ENCODE peak calls at places on chromosomes 11 and 22, in six cellular contexts. J, I, X, Y, M and D are unnamed samples.

GRCh38 chr11:27705873-27706820 is 5.9 kb upstream of the BDNF start:
- DNase-seq in J (peak; percentile 64), I (no peak), X (peak; percentile 42), Y (peak; percentile 52), M (no peak), D (peak; percentile 49)

GRCh38 chr22:45468872-45469572 is 33.7 kb upstream of the FBLN1 start:
- DNase-seq in J (peak; percentile 63), I (no peak), X (peak; percentile 74), Y (no peak), M (no peak), D (no peak)

GRCh38 chr11:27938011-27938410 is 169.9 kb downstream of the KIF18A start:
- DNase-seq in J (peak; percentile 68), I (no peak), X (peak; percentile 15), Y (no peak), M (no peak), D (no peak)

GRCh38 chr11:93559681-93560080 is 16.5 kb upstream of the SMCO4 start:
- DNase-seq in J (no peak), I (no peak), X (no peak), Y (no peak), M (no peak), D (no peak)

GRCh38 chr11:64263021-64263946 is 12.0 kb downstream of the PLCB3 start:
- DNase-seq in J (peak; percentile 56), I (no peak), X (no peak), Y (peak; percentile 84), M (no peak), D (peak; percentile 62)

GRCh38 chr11:35288817-35289541 is 130.4 kb downstream of the SLC1A2 start:
- DNase-seq in J (peak; percentile 80), I (no peak), X (peak; percentile 50), Y (peak; percentile 85), M (no peak), D (no peak)

GRCh38 chr11:68020575-68020974 is 9.9 kb upstream of the NDUFS8 start:
- DNase-seq in J (peak; percentile 35), I (no peak), X (no peak), Y (peak; percentile 56), M (no peak), D (peak; percentile 61)

GRCh38 chr11:131897247-131897646 is 526.8 kb downstream of the NTM start:
- DNase-seq in J (no peak), I (no peak), X (no peak), Y (no peak), M (no peak), D (no peak)

GRCh38 chr11:82927264-82927880 is 25.8 kb downstream of the DDIAS start:
- DNase-seq in J (peak; percentile 64), I (peak; percentile 26), X (peak; percentile 82), Y (peak; percentile 69), M (no peak), D (peak; percentile 54)

GRCh38 chr11:103202048-103202651 is 92.9 kb downstream of the DYNC2H1 start:
- DNase-seq in J (peak; percentile 63), I (peak; percentile 3), X (peak; percentile 48), Y (peak; percentile 58), M (no peak), D (peak; percentile 33)

GRCh38 chr22:38423512-38424503 is 31.2 kb downstream of the KCNJ4 start:
- DNase-seq in J (no peak), I (no peak), X (no peak), Y (no peak), M (no peak), D (no peak)

GRCh38 chr11:88680806-88681205 is 343.3 kb upstream of the CTSC start:
- DNase-seq in J (peak; percentile 6), I (no peak), X (no peak), Y (no peak), M (no peak), D (no peak)

GRCh38 chr11:61803889-61804647 is 11.4 kb downstream of the FEN1 start:
- DNase-seq in J (peak; percentile 49), I (no peak), X (no peak), Y (no peak), M (no peak), D (no peak)

GRCh38 chr22:11627436-11627797 is 3900.6 kb upstream of the OR11H1 start:
- DNase-seq in J (no peak), I (no peak), X (no peak), Y (no peak), M (no peak), D (no peak)

GRCh38 chr22:29016067-29016938 is 45.3 kb downstream of the C22orf31 start:
- DNase-seq in J (no peak), I (no peak), X (no peak), Y (no peak), M (no peak), D (no peak)

GRCh38 chr11:117572671-117573070 is 224.3 kb downstream of the DSCAML1 start:
- DNase-seq in J (no peak), I (no peak), X (no peak), Y (no peak), M (no peak), D (peak; percentile 50)

GRCh38 chr11:122772945-122773344 is 65.4 kb upstream of the CRTAM start:
- DNase-seq in J (peak; percentile 69), I (no peak), X (no peak), Y (peak; percentile 26), M (no peak), D (no peak)

GRCh38 chr11:58912124-58912523 is 27.2 kb upstream of the GLYATL1 start:
- DNase-seq in J (peak; percentile 43), I (no peak), X (no peak), Y (no peak), M (no peak), D (no peak)

GRCh38 chr11:17556999-17557398 is 9.9 kb downstream of the OTOG start:
- DNase-seq in J (no peak), I (no peak), X (no peak), Y (no peak), M (no peak), D (no peak)

GRCh38 chr11:13669544-13670488 is 1.3 kb downstream of the FAR1 start:
- DNase-seq in J (no peak), I (no peak), X (peak; percentile 57), Y (peak; percentile 51), M (no peak), D (no peak)

GRCh38 chr11:128687321-128687720 is 6.6 kb upstream of the FLI1 start:
- DNase-seq in J (no peak), I (no peak), X (no peak), Y (peak; percentile 50), M (no peak), D (peak; percentile 58)

GRCh38 chr11:110106713-110107274 is 13.6 kb downstream of the ZC3H12C start:
- DNase-seq in J (no peak), I (no peak), X (no peak), Y (no peak), M (no peak), D (no peak)

GRCh38 chr22:25492950-25493790 is 71.3 kb upstream of the GRK3 start:
- DNase-seq in J (no peak), I (no peak), X (no peak), Y (no peak), M (no peak), D (no peak)

GRCh38 chr11:33690290-33691050 is 10.2 kb downstream of the C11orf91 start:
- DNase-seq in J (peak; percentile 99), I (no peak), X (peak; percentile 95), Y (peak; percentile 95), M (no peak), D (no peak)

GRCh38 chr11:67691149-67691548 is 16.7 kb upstream of the ALDH3B2 start:
- DNase-seq in J (no peak), I (no peak), X (peak; percentile 30), Y (no peak), M (no peak), D (peak; percentile 39)

GRCh38 chr11:117673561-117673960 is 123.5 kb downstream of the DSCAML1 start:
- DNase-seq in J (no peak), I (no peak), X (no peak), Y (no peak), M (no peak), D (no peak)

GRCh38 chr11:19844806-19845205 is 132.2 kb downstream of the NAV2 start:
- DNase-seq in J (no peak), I (no peak), X (no peak), Y (no peak), M (no peak), D (no peak)
- H3K4ac ChIP-seq in J (no peak overlapping the region), I (no peak overlapping the region), X (no peak overlapping the region), Y (no peak overlapping the region), M (no peak overlapping the region), D (no peak overlapping the region)

DNA sequence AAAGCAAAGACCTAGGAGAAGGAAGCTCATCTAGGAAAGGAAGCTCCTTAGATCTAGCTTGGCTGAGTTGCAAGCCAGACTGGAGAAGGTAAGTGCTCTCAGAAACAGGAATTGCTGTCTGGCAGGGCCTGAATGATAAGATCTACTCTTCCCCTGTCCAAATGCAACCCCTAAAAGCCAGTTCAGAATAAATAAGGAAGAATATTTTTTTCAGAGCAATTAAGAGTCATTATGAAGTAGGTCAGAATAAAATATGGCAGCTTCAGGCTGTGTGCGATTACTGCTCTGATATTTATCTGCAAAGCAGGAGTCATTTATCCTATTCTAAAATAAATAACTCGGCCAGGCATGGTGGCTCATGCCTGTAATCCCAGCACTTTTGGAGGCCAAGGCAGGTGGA is 82.1 kb downstream of the PIWIL4 start:
- DNase-seq in J (no peak), I (no peak), X (no peak), Y (no peak), M (no peak), D (peak; percentile 70)
- H3K4me3 ChIP-seq in J (no peak overlapping the region), I (no peak overlapping the region), X (no peak overlapping the region), Y (no peak overlapping the region), M (no peak overlapping the region), D (no peak overlapping the region)

GRCh38 chr11:32436751-32437405 is 1.5 kb upstream of the WT1 start:
- DNase-seq in J (no peak), I (no peak), X (no peak), Y (no peak), M (no peak), D (peak; percentile 51)
- H3K4me2 ChIP-seq in J (no peak overlapping the region), I (no peak overlapping the region), X (peak overlapping the region; percentile 27), Y (no peak overlapping the region), M (peak overlapping the region; percentile 81), D (peak overlapping the region; percentile 84)

DNA sequence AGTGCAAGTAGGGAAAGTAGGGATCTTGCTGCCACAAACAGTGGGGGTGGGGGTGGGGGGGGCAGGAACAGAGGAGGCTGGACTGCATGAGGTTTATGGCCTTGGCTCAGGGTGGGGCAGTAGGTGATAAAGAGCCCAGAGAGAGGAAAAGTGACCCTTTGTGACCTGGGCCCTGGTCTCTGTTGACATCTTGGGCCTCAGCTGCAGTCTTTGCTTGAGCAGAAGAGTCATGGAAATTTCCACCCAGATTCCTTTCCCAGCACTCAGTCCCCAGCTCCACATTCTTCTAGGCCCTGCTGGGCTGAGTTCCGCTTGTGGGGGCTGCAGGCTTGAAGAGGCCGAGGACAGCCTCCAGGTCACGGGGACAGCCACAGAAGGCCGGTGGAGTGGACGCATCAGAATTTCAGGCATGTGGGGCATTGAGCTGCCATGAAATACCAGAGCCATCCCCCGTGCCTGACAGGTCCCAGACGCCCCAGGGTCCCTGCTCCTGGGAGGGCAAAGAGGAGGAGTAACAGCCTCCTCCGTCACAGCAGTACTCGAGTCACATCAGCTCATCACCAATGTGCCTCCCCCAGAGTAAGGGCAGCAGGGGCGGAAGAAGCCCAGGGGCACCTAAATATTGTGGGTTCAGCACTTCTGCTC is 9.7 kb upstream of the MALAT1 start:
- DNase-seq in J (peak; percentile 90), I (peak; percentile 88), X (peak; percentile 99), Y (peak; percentile 98), M (no peak), D (peak; percentile 99)
- H3K4ac ChIP-seq in J (peak overlapping the region; percentile 98), I (no peak overlapping the region), X (peak overlapping the region; percentile 66), Y (peak overlapping the region; percentile 94), M (peak overlapping the region; percentile 55), D (peak overlapping the region; percentile 95)